ENCODE peak calls at places on chromosomes 13 and 19, in seven cellular contexts. F is progenitor cell of endocrine pancreas, E is mucosa of descending colon, J is heart left ventricle, D is A549, H is stomach, T is neural crest cell. B is an unnamed sample.

GRCh38 chr19:56015756-56016155 is 29.2 kb downstream of the NLRP5 start:
- DNase-seq in E (no peak), D (no peak), J (no peak), H (no peak), F (no peak), T (no peak), B (peak)

GRCh38 chr13:79772811-79773210 is 291.9 kb downstream of the NDFIP2 start:
- DNase-seq in D (no peak), T (no peak), F (no peak), E (no peak), H (no peak), J (no peak), B (no peak)

GRCh38 chr13:46751811-46752635 is 44.9 kb downstream of the ESD start:
- DNase-seq in H (no peak), T (no peak), J (no peak), E (no peak), F (no peak), D (no peak), B (no peak)

GRCh38 chr13:25872871-25873607 is 178.8 kb downstream of the SHISA2 start:
- DNase-seq in J (no peak), D (no peak), F (no peak), T (no peak), E (no peak), H (no peak), B (no peak)

GRCh38 chr19:16262618-16263017 is 62.0 kb upstream of the KLF2 start:
- DNase-seq in T (no peak), E (no peak), D (peak), H (peak), F (no peak), J (no peak), B (no peak)

GRCh38 chr13:98349731-98350305 is 172.7 kb upstream of the RNF113B start:
- DNase-seq in J (peak), F (no peak), D (peak), T (no peak), H (peak), E (no peak), B (peak)

GRCh38 chr13:96651598-96651997 is 342.7 kb downstream of the OXGR1 start:
- DNase-seq in F (no peak), T (no peak), J (no peak), D (no peak), H (no peak), E (no peak), B (no peak)

GRCh38 chr13:48188129-48188528 is 44.9 kb upstream of the ITM2B start:
- DNase-seq in E (no peak), D (no peak), F (no peak), J (no peak), H (no peak), T (no peak), B (no peak)

GRCh38 chr19:37594982-37595382 is 306 bp downstream of the ZNF540 start:
- DNase-seq in T (no peak), F (peak), J (peak), E (peak), D (no peak), H (peak), B (peak)

GRCh38 chr13:58985845-58986244 is 1177.9 kb downstream of the DIAPH3 start:
- DNase-seq in J (no peak), H (no peak), F (no peak), E (no peak), D (no peak), T (no peak), B (no peak)

DNA sequence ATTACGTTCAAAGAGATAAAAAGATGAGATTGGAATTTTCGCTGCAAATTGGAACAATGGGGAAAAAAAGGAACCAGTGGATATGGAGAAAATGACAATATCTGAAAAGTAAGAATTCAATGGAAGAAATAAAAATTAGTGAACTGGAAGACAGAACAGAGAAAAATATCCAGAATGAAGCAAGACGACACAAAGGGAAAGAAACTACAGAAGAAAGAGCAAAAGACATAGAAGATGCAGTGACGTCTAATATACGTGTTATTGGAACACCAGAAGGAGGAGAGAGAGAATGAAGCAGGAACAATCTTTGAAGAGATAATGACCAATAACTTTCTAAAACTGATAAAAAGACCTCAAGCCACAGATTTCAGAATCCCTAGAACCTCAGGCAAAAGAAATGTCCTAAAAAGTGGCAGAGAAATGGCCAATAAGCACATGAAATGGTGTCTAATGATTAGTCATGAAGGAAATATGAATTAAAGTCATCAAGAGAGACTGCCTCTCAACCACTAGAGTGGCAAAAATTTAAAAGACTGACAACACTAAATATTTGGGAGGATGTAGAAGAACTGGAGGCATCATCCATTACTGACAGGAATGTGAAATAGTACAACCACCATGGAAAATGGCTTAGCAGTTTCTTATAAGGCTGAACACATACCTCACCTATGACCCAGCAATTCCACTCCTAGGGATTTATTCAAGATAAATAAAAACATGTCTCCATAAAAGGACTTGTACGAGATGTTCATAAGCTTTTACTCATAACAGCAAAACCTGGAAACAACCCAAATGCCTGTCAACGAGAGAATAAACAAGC is 56.5 kb downstream of the GADD45B start:
- DNase-seq in F (no peak), E (no peak), H (no peak), T (no peak), J (no peak), D (peak), B (no peak)
- TF ChIP-seq CTCF in F (no peak), E (no peak), H (no peak), T (no peak), J (no peak), D (no peak), B (no peak)

GRCh38 chr19:13002389-13002898 is 7.2 kb downstream of the NFIX start:
- DNase-seq in J (peak), T (no peak), E (peak), D (no peak), F (no peak), H (peak), B (no peak)
- TF ChIP-seq CTCF in J (peak), T (no peak), E (no peak), D (no peak), F (no peak), H (no peak), B (no peak)

DNA sequence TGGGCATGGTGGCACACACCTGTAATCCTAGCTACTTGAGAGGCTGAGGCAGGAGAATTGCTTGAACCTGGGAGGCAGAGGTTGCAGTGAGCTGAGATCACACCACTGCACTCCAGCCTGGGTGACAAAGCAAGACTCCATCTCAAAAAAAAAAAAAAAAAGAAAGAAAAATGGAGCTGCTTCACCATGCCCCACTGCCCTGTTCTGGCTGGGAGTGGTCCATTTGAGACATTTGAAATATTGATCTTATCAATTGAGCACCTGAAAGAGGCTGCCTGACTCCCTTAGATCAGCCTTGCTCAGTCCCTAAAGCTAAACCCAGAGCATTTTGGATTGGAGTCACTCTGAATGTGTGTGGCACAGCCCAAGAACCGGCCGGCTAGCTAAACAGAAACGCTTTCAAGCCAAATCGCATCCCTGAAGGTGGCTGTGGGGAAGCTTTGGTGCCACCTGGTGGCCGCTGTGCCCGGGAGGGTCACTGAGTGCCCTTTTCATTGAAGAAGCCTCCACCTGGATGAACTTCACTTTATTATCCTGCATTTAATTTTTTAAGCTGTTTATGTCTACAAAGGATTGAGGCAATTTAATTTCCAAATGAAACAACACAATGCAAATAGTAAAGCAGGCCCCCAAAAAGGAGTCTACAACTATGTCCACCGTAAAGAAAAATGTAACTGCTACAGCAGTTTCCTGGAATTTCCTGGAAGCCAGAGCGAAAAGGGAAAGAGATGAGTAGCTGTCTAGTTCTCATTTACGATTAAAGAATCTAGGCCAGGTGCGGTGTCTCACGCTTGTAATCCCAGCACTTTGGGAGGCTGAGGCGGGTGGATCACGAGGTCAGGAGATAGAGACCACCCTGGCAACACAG is 53.1 kb upstream of the SERPINE3 start:
- DNase-seq in E (peak), D (peak), J (peak), T (peak), H (peak), F (peak), B (peak)
- TF ChIP-seq CTCF in E (peak), D (peak), J (peak), T (peak), H (peak), F (peak), B (peak)

DNA sequence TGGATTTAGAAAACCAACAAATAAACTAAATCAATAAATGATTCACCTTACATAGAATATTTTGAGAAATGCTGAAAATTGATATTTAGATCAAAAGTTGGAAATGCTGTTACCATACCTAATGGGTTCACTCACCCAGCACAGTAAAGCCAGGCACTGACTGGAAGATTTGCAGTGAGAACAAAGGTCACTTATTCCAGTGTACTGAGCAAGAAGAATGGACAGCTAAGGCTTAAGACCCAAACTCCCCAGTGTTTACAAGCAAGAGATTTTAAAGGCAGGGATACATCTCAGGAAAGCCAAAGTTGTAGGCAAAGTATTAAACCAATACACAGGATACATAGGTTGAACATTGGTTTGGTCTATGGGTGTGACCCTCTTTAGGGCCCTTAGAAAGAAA is 523.9 kb upstream of the PCDH9 start:
- DNase-seq in H (no peak), T (no peak), E (no peak), J (no peak), F (no peak), D (no peak), B (no peak)
- TF ChIP-seq CTCF in H (no peak), T (no peak), E (no peak), J (no peak), F (no peak), D (no peak), B (no peak)

GRCh38 chr13:30745917-30746686 is 10.8 kb downstream of the ALOX5AP start:
- DNase-seq in J (no peak), H (no peak), E (no peak), D (no peak), T (no peak), F (no peak), B (peak)

GRCh38 chr13:30742896-30743295 is 7.6 kb downstream of the ALOX5AP start:
- DNase-seq in D (no peak), J (no peak), H (no peak), T (no peak), E (no peak), F (no peak), B (no peak)

GRCh38 chr13:30744686-30745085 is 9.3 kb downstream of the ALOX5AP start:
- DNase-seq in J (no peak), F (no peak), E (no peak), D (no peak), T (no peak), H (no peak), B (no peak)

GRCh38 chr13:30744056-30744684 is 8.8 kb downstream of the ALOX5AP start:
- DNase-seq in T (no peak), D (peak), E (peak), J (no peak), H (peak), F (no peak), B (no peak)

GRCh38 chr13:30743319-30744055 is 8.1 kb downstream of the ALOX5AP start:
- DNase-seq in T (no peak), E (no peak), J (no peak), F (no peak), H (peak), D (peak), B (no peak)
- TF ChIP-seq CTCF in T (no peak), E (no peak), J (no peak), F (no peak), H (no peak), D (no peak), B (no peak)

GRCh38 chr19:51539821-51540366 is 8.4 kb upstream of the SIGLEC6 start:
- DNase-seq in F (no peak), J (no peak), T (no peak), E (no peak), D (no peak), H (no peak), B (no peak)
- TF ChIP-seq CTCF in F (no peak), J (no peak), T (no peak), E (no peak), D (no peak), H (no peak), B (no peak)

GRCh38 chr13:95624020-95624419 is 20.5 kb downstream of the DZIP1 start:
- DNase-seq in D (peak), T (peak), H (no peak), F (no peak), J (no peak), E (no peak), B (peak)
- TF ChIP-seq CTCF in D (peak), T (peak), H (peak), F (peak), J (peak), E (peak), B (peak)

B was measured in nephron progenitor cell.